ENCODE peak calls at places on chromosomes 4 and X, in nine cellular contexts. F is spleen; Q is neural progenitor cell; G is HepG2; M is CD8-positive, alpha-beta T cell; Z is retinal pigment epithelial cell; J is omental fat pad; Y is pancreas; D is A549. I is an unnamed sample.

GRCh38 chrX:7109838-7110793 is 37.4 kb upstream of the STS start:
- DNase-seq in Z (no peak), Q (peak), J (no peak), G (no peak), D (no peak), M (no peak), Y (no peak), F (no peak), I (no peak)

GRCh38 chrX:153644356-153645125 is 2.5 kb upstream of the DUSP9 start:
- DNase-seq in Z (no peak), J (no peak), F (peak), Q (peak), Y (peak), G (no peak), D (no peak), M (no peak), I (no peak)

GRCh38 chr4:47749858-47750257 is 88.0 kb downstream of the CORIN start:
- DNase-seq in M (no peak), F (no peak), J (no peak), Z (no peak), Q (no peak), G (peak), D (no peak), Y (no peak), I (no peak)

GRCh38 chr4:137998666-137999429 is 243.3 kb downstream of the SLC7A11 start:
- DNase-seq in Q (no peak), G (no peak), D (no peak), F (no peak), M (no peak), J (no peak), Z (peak), Y (no peak), I (no peak)

GRCh38 chrX:41870719-41871151 is 52.6 kb downstream of the CASK start:
- DNase-seq in Q (no peak), G (peak), D (no peak), M (no peak), J (no peak), Y (peak), F (no peak), Z (no peak), I (no peak)

GRCh38 chr4:86367577-86367976 is 7.7 kb upstream of the MAPK10 start:
- DNase-seq in D (no peak), F (no peak), G (no peak), J (no peak), Q (no peak), Z (no peak), Y (no peak), M (no peak), I (no peak)

GRCh38 chrX:6292599-6292998 is 63.9 kb upstream of the NLGN4X start:
- DNase-seq in D (no peak), M (no peak), F (no peak), G (no peak), Y (no peak), J (no peak), Z (no peak), Q (peak), I (no peak)

GRCh38 chr4:108060164-108060563 is 70.5 kb downstream of the HADH start:
- DNase-seq in Y (no peak), Z (no peak), J (no peak), Q (peak), D (peak), F (no peak), M (no peak), G (peak), I (no peak)

GRCh38 chrX:42119076-42119475 is 195.7 kb upstream of the CASK start:
- DNase-seq in J (no peak), Y (no peak), F (no peak), D (peak), Z (peak), M (no peak), G (peak), Q (no peak), I (no peak)

GRCh38 chr4:101346312-101346561 is 1.1 kb downstream of the PPP3CA start:
- DNase-seq in G (peak), Q (no peak), Y (peak), D (no peak), J (no peak), M (peak), F (no peak), Z (no peak), I (no peak)

GRCh38 chrX:69024931-69025330 is 140.3 kb downstream of the PJA1 start:
- DNase-seq in M (no peak), Y (peak), J (no peak), D (no peak), G (no peak), Q (peak), Z (no peak), F (peak), I (no peak)

GRCh38 chr4:55393461-55394320 is 2.1 kb upstream of the TMEM165 start:
- DNase-seq in G (no peak), J (no peak), Q (no peak), D (no peak), M (no peak), Z (no peak), F (no peak), Y (no peak), I (no peak)

GRCh38 chrX:129403974-129404669 is 119.2 kb downstream of the SMARCA1 start:
- DNase-seq in D (no peak), Z (no peak), G (no peak), Y (no peak), M (no peak), F (no peak), Q (no peak), J (no peak), I (no peak)

GRCh38 chrX:104343408-104344129 is 88.8 kb upstream of the ESX1 start:
- DNase-seq in Y (peak), F (no peak), D (peak), Z (peak), Q (peak), M (no peak), G (peak), J (no peak), I (no peak)

GRCh38 chr4:71863457-71863856 is 79.6 kb upstream of the GC start:
- DNase-seq in G (no peak), D (no peak), Z (no peak), Y (no peak), M (no peak), F (no peak), Q (no peak), J (no peak), I (no peak)

GRCh38 chr4:8281519-8282133 is 12.1 kb downstream of the HTRA3 start:
- DNase-seq in M (no peak), D (no peak), Z (no peak), G (no peak), F (peak), Q (no peak), J (no peak), Y (no peak), I (no peak)

GRCh38 chr4:53855886-53856260 is 208.5 kb downstream of the CHIC2 start:
- DNase-seq in J (no peak), D (no peak), Z (no peak), G (no peak), Y (no peak), M (no peak), F (no peak), Q (no peak), I (no peak)

GRCh38 chr4:124803026-124803425 is 90.5 kb upstream of the ANKRD50 start:
- DNase-seq in Q (no peak), J (no peak), F (no peak), Z (no peak), D (no peak), M (no peak), G (no peak), Y (no peak), I (no peak)

GRCh38 chr4:82611982-82612381 is 50.2 kb upstream of the TMEM150C start:
- DNase-seq in Y (no peak), J (no peak), D (no peak), F (no peak), Z (no peak), G (no peak), Q (no peak), M (no peak), I (no peak)

GRCh38 chrX:1242901-1243402 is 25.7 kb upstream of the CSF2RA start:
- DNase-seq in J (no peak), M (no peak), D (no peak), G (no peak), F (peak), Y (no peak), Z (no peak), Q (no peak), I (no peak)

GRCh38 chr4:188976644-188977115 is 837.4 kb downstream of the TRIML1 start:
- DNase-seq in G (no peak), M (no peak), J (no peak), Y (no peak), F (no peak), Q (peak), D (no peak), Z (peak), I (no peak)

GRCh38 chrX:65668362-65669310 is 1.2 kb downstream of the MSN start:
- DNase-seq in Y (peak), Q (peak), Z (no peak), J (no peak), D (peak), M (peak), F (peak), G (no peak), I (no peak)

GRCh38 chr4:173013232-173013932 is 155.2 kb upstream of the GALNT7 start:
- DNase-seq in F (no peak), Z (no peak), G (peak), Y (no peak), D (peak), Q (peak), J (peak), M (peak), I (peak)

GRCh38 chrX:46433892-46434291 is 111.3 kb downstream of the ZNF674 start:
- DNase-seq in J (no peak), D (no peak), F (no peak), Z (no peak), Q (no peak), M (no peak), Y (no peak), G (no peak), I (no peak)

GRCh38 chr4:182192511-182193181 is 50.6 kb upstream of the TENM3 start:
- DNase-seq in D (no peak), Q (no peak), Z (no peak), J (no peak), M (no peak), Y (no peak), F (no peak), G (no peak), I (no peak)

GRCh38 chr4:38612996-38613395 is 51.0 kb upstream of the KLF3 start:
- DNase-seq in J (no peak), D (no peak), Q (no peak), F (no peak), Z (peak), M (no peak), Y (no peak), G (no peak), I (no peak)

GRCh38 chr4:78468272-78468671 is 83.3 kb upstream of the ANXA3 start:
- DNase-seq in F (no peak), Q (no peak), M (no peak), D (no peak), J (no peak), Y (no peak), Z (no peak), G (no peak), I (no peak)

GRCh38 chr4:165360041-165360782 is 18.6 kb upstream of the CPE start:
- DNase-seq in G (no peak), Q (no peak), D (no peak), M (no peak), F (no peak), Y (no peak), J (no peak), Z (no peak), I (no peak)

GRCh38 chr4:140100771-140101170 is 53.2 kb downstream of the MAML3 start:
- DNase-seq in Z (no peak), Y (no peak), G (no peak), F (no peak), D (no peak), J (no peak), M (no peak), Q (no peak), I (no peak)

GRCh38 chr4:2458546-2459491 is 10.1 kb upstream of the RNF4 start:
- DNase-seq in J (no peak), M (no peak), D (no peak), Z (no peak), Y (no peak), F (peak), G (no peak), Q (no peak), I (no peak)

GRCh38 chr4:112266823-112267222 is 18.9 kb downstream of the TIFA start:
- DNase-seq in Y (no peak), F (no peak), M (no peak), J (no peak), D (no peak), Z (no peak), G (no peak), Q (peak), I (no peak)

GRCh38 chrX:123732679-123733363 is at the start of gene THOC2:
- DNase-seq in G (peak), Q (peak), M (peak), D (peak), Y (peak), J (peak), F (peak), Z (no peak), I (peak)

GRCh38 chr4:82989567-82990429 is 20.8 kb downstream of the LIN54 start:
- DNase-seq in D (no peak), F (no peak), J (no peak), Q (no peak), Y (no peak), Z (no peak), M (no peak), G (peak), I (no peak)

GRCh38 chr4:41334182-41334581 is 77.5 kb downstream of the UCHL1 start:
- DNase-seq in F (no peak), Q (no peak), G (no peak), Z (no peak), D (no peak), Y (no peak), J (no peak), M (no peak), I (no peak)

GRCh38 chr4:40493160-40493559 is 136.5 kb downstream of the RBM47 start:
- DNase-seq in Q (no peak), D (no peak), F (no peak), G (no peak), J (no peak), M (no peak), Z (no peak), Y (no peak), I (no peak)

GRCh38 chrX:64394874-64395567 is at the start of gene MTMR8:
- DNase-seq in Y (peak), F (peak), Z (peak), M (peak), Q (peak), J (peak), D (peak), G (no peak), I (peak)

DNA sequence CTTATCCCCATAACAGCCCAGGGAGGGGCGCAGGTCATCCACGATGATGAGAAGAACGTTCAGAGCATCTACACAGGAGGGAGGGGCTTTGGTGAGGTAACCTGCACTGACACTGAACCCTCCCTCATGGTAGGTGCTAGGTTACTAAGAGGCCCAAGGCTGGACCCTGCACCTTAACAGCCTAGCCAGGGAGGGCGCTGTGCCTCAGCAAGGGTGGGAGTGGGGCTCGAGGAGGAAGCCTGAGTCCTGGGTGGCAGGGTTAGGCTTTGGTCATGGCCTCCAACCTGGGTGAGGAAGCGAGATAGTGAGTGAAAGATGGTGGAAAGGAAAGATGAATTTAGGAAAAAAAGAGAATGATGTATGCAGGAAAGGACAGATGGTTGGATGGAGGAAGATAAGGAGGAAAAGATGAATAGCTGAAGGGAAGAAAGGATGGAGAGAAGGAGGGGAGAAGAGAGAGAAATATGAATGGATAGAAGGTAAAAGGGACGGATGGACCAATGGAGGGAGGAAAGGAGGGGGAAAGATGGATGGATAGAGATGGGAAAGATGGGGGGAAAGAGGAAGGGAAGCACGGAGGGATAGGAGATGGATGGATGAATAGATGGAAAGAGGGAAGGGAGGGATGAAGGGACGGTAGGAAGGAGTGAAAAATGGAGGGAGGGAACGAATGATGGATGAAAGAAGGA is 736 bp downstream of the IDS start:
- DNase-seq in J (no peak), F (peak), Z (no peak), G (no peak), Q (peak), Y (no peak), D (peak), M (peak), I (no peak)
- TF ChIP-seq CTCF in J (no peak), F (peak), Z (peak), G (no peak), Q (peak), Y (no peak), D (no peak), M (no peak), I (peak)

GRCh38 chrX:10142041-10142589 is 14.7 kb upstream of the CLCN4 start:
- DNase-seq in Z (no peak), J (no peak), Q (no peak), M (no peak), F (peak), Y (no peak), G (no peak), D (no peak), I (no peak)
- TF ChIP-seq CTCF in Z (no peak), J (no peak), Q (no peak), M (no peak), F (no peak), Y (no peak), G (no peak), D (no peak), I (no peak)

DNA sequence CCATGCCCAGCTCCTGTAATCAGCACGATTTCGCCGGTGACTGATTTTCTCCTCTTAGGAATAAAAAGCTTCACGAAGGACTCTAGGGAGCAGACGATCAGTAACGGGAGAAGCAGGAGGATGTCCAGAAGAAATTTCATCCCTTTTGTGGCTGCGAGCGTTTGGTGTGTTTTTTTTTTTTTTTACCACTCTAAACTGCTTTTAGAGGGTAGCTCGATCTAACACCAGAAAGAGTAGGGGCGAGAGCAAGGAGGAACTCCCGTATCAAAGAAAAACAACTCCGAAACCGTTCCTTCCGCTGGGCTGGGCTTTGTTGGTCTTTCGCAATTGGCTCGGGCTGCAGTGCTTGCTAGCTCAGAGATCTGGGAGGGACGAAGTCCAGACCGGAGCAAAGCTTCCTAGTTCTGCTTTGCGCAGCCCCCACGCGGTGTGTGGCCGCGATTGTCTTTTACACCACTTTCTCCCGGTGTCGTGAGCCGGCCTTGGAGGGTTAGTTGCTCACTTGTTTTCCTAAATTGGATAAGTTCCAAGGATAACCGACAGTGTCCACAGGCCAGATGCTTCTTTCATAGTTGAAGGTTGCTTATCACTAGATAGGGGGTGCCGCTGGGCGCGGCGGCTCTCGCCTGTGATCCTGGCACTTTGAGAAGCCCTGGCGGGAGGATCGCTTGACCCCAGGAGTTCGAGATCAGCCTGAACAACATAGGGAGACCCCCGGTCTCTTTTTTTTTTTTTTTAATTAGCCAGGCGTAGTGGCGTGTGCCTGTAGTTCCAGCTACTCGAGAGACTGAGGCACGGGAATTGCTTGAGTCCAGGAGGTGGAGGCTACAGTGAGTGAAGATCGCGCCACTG is at the start of gene HSD17B11:
- DNase-seq in Z (peak), D (peak), J (peak), F (peak), G (peak), M (peak), Y (peak), Q (peak), I (peak)
- TF ChIP-seq CTCF in Z (peak), D (no peak), J (no peak), F (peak), G (peak), M (no peak), Y (no peak), Q (no peak), I (no peak)

GRCh38 chr4:10984815-10985214 is 300.2 kb upstream of the CLNK start:
- DNase-seq in D (no peak), M (no peak), J (no peak), F (no peak), Z (no peak), Y (no peak), G (no peak), Q (no peak), I (no peak)

GRCh38 chr4:10983274-10983673 is 298.7 kb upstream of the CLNK start:
- DNase-seq in Z (no peak), J (no peak), D (no peak), F (peak), Q (no peak), G (no peak), M (peak), Y (no peak), I (no peak)

GRCh38 chr4:10983885-10984284 is 299.3 kb upstream of the CLNK start:
- DNase-seq in Q (no peak), Z (no peak), D (no peak), G (no peak), M (no peak), F (no peak), J (no peak), Y (no peak), I (no peak)

GRCh38 chr4:10981611-10982010 is 297.0 kb upstream of the CLNK start:
- DNase-seq in Q (no peak), J (no peak), Y (no peak), F (no peak), G (no peak), M (no peak), D (no peak), Z (no peak), I (no peak)

GRCh38 chr4:10982305-10982704 is 297.7 kb upstream of the CLNK start:
- DNase-seq in Y (no peak), G (no peak), D (no peak), J (no peak), Q (peak), Z (no peak), M (no peak), F (no peak), I (no peak)
- TF ChIP-seq CTCF in Y (no peak), G (no peak), D (no peak), J (no peak), Q (no peak), Z (no peak), M (no peak), F (no peak), I (no peak)

GRCh38 chrX:118632862-118633261 is 94.5 kb upstream of the IL13RA1 start:
- DNase-seq in G (no peak), M (no peak), F (no peak), J (no peak), Z (no peak), Y (no peak), Q (no peak), D (no peak), I (no peak)

GRCh38 chrX:118630843-118631242 is 96.6 kb upstream of the IL13RA1 start:
- DNase-seq in D (no peak), Q (no peak), Z (no peak), Y (no peak), F (no peak), G (no peak), M (no peak), J (no peak), I (no peak)

GRCh38 chrX:118626346-118626745 is 101.1 kb upstream of the IL13RA1 start:
- DNase-seq in D (no peak), Y (no peak), Z (no peak), G (no peak), Q (no peak), M (no peak), F (no peak), J (no peak), I (no peak)

GRCh38 chrX:118631586-118631985 is 95.8 kb upstream of the IL13RA1 start:
- DNase-seq in Z (no peak), J (no peak), Y (no peak), M (no peak), G (no peak), D (no peak), Q (no peak), F (no peak), I (no peak)

GRCh38 chrX:118627084-118627758 is 100.2 kb upstream of the IL13RA1 start:
- DNase-seq in Z (no peak), J (no peak), D (peak), Q (no peak), G (peak), F (no peak), M (no peak), Y (no peak), I (no peak)
- TF ChIP-seq CTCF in Z (peak), J (no peak), D (peak), Q (peak), G (peak), F (peak), M (no peak), Y (no peak), I (no peak)

DNA sequence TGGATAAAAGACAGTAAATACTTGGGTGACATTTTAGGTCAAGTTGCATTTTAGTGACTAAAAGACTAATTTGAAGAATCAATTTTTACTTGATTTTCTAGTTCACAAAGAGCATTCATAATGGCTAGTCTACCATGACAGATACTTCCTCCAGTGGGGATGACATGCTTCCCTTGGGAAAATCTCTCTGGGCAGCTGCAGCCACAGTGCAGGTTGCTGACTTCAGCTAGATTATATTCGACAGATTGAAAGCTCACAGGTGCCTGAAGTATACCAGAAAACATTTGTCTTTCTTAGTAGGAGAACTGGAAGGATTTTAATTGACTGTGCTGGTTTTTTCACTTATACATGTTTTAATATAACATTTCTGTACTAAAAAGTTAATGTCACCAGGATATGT is 209.5 kb upstream of the MAGEB2 start:
- DNase-seq in Q (no peak), G (no peak), Z (no peak), D (no peak), M (no peak), Y (no peak), F (no peak), J (no peak), I (no peak)
- TF ChIP-seq CTCF in Q (no peak), G (no peak), Z (no peak), D (no peak), M (no peak), Y (no peak), F (no peak), J (no peak), I (no peak)

I was measured in mesothelial cell of epicardium.